ENCODE peak calls at places on chromosomes 11 and 22, in four cellular contexts. L is OCI-LY7, O is lung, P is neural crest cell. W is an unnamed sample.

GRCh38 chr11:100980156-100980555 is 149.5 kb downstream of the PGR start:
- DNase-seq in O (no peak), P (no peak), L (peak; percentile 5), W (no peak)

GRCh38 chr11:132464939-132465338 is 1067.4 kb downstream of the OPCML start:
- DNase-seq in O (no peak), P (no peak), L (no peak), W (no peak)

GRCh38 chr11:626475-627272 is at the start of gene SCT:
- DNase-seq in P (no peak), L (no peak), O (no peak), W (no peak)

GRCh38 chr11:113317297-113317696 is 2.9 kb downstream of the TTC12 start:
- DNase-seq in P (no peak), L (no peak), O (no peak), W (no peak)

GRCh38 chr22:48843640-48844039 is 984.0 kb downstream of the BRD1 start:
- DNase-seq in P (no peak), L (no peak), O (no peak), W (no peak)

GRCh38 chr22:49400866-49401598 is 426.6 kb downstream of the BRD1 start:
- DNase-seq in L (no peak), P (no peak), O (no peak), W (no peak)

GRCh38 chr11:43504316-43504950 is 145.7 kb downstream of the TTC17 start:
- DNase-seq in P (peak; percentile 16), O (no peak), L (peak; percentile 4), W (peak; percentile 24)

GRCh38 chr11:506238-506949 is 648 bp downstream of the RNH1 start:
- DNase-seq in L (peak; percentile 98), O (peak; percentile 97), P (peak; percentile 47), W (peak; percentile 83)

GRCh38 chr11:99316761-99317475 is 296.2 kb downstream of the CNTN5 start:
- DNase-seq in L (no peak), O (no peak), P (no peak), W (no peak)

GRCh38 chr22:26367402-26368245 is 61.4 kb upstream of the ASPHD2 start:
- DNase-seq in L (peak; percentile 76), O (no peak), P (peak; percentile 61), W (no peak)

GRCh38 chr11:66417000-66417399 is 3.8 kb upstream of the NPAS4 start:
- DNase-seq in L (no peak), O (no peak), P (no peak), W (no peak)

GRCh38 chr22:22937894-22938480 is 50.4 kb downstream of the IGLL5 start:
- DNase-seq in L (no peak), O (no peak), P (no peak), W (no peak)

GRCh38 chr22:38828191-38828590 is 15.6 kb downstream of the NPTXR start:
- DNase-seq in P (no peak), L (no peak), O (no peak), W (no peak)

GRCh38 chr11:2555376-2555775 is 110.6 kb downstream of the KCNQ1 start:
- DNase-seq in P (no peak), L (no peak), O (no peak), W (no peak)

GRCh38 chr22:42289671-42290269 is 19.3 kb upstream of the TCF20 start:
- DNase-seq in O (no peak), P (no peak), L (no peak), W (no peak)

GRCh38 chr11:128898580-128899344 is 7.6 kb downstream of the KCNJ5 start:
- DNase-seq in L (no peak), O (peak; percentile 63), P (no peak), W (no peak)

GRCh38 chr22:32501797-32502290 is 27.2 kb downstream of the FBXO7 start:
- DNase-seq in O (no peak), P (no peak), L (no peak), W (no peak)

GRCh38 chr11:95515379-95515778 is 274.2 kb downstream of the FAM76B start:
- DNase-seq in O (no peak), L (no peak), P (no peak), W (no peak)

DNA sequence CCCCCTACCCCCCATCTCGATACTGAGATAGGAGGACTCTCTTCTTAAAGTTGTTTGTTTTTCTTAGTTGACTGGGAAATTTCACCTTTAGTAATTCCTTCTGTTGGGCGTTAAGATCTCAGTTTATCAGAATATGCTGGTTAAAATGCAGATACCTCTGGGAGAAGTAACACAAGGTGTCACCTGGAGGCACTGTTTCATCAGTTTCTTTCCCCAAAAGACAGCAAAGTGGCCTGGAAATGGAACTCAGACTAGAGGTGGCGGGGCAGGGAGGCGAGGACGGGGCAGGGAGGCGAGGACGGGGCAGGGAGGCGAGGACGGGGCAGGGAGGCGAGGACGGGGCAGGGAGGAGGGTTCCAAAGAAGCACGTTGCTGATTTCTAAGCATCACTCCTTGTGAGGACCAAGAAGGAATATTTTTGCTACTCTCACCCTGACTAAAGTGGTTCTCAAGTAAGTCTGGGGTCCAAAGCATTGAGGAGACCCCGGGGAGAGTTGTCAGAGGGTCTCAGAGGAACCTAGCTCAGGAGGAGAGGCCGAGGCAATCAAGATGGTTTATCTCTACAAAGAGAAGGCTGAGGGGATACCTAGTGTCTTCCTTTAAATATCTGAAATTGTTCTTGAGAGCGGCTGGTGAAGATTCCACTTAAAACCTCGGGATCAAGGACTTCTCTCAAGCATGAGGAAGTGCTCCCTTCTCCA is 147.0 kb upstream of the B3GAT1 start:
- DNase-seq in O (no peak), L (no peak), P (no peak), W (no peak)
- TF ChIP-seq CTCF in O (no peak), L (no peak), P (no peak), W (no peak)

GRCh38 chr11:68889948-68890446 is 13.6 kb downstream of the MRPL21 start:
- DNase-seq in L (no peak), O (no peak), P (peak; percentile 24), W (no peak)
- TF ChIP-seq CTCF in L (peak; percentile 62), O (no peak), P (peak; percentile 57), W (peak; percentile 11)

GRCh38 chr11:36041988-36042606 is 98.2 kb downstream of the LDLRAD3 start:
- DNase-seq in P (no peak), L (no peak), O (no peak), W (no peak)

GRCh38 chr11:36048496-36049247 is 104.8 kb downstream of the LDLRAD3 start:
- DNase-seq in O (no peak), P (no peak), L (no peak), W (no peak)

GRCh38 chr11:36044636-36045035 is 100.8 kb downstream of the LDLRAD3 start:
- DNase-seq in P (no peak), L (no peak), O (no peak), W (no peak)
- TF ChIP-seq CTCF in P (no peak), L (no peak), O (no peak), W (no peak)

GRCh38 chr11:15650105-15650938 is 535.6 kb downstream of the INSC start:
- DNase-seq in P (peak; percentile 100), O (peak; percentile 90), L (peak; percentile 81), W (peak; percentile 44)
- TF ChIP-seq CTCF in P (peak; percentile 98), O (peak; percentile 94), L (peak; percentile 78), W (peak; percentile 90)

DNA sequence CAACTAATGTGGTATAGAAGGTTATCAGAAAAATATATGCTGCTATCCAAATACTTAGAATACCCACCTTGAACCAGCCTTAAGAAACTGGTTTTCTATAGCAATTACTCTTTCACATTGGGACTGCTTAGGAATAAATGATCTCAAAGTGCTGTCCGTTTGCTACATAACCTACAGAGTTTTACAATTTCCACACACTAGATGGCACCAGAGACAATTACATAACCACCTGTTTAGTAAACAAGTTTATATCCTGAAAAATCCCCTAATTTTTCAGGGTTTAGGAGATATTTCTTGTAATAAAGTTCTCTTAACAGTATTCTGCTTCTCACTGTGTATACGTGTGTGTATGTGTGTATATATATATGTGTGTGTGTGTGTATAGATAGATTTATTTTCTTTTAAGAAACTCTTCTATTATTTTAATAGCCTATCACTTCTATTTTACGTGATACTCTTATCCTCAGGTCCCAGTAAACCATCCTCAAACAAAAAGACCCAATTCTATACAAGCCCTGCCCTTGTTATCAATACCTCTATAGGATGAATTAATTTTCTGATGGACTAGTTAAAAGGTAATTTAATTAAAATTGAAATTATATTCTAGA is 6.7 kb upstream of the OR5I1 start:
- DNase-seq in P (no peak), L (peak; percentile 32), O (no peak), W (no peak)
- TF ChIP-seq CTCF in P (peak; percentile 82), L (peak; percentile 83), O (no peak), W (peak; percentile 65)

GRCh38 chr11:70944636-70945035 is 307.7 kb downstream of the SHANK2 start:
- DNase-seq in P (no peak), O (no peak), L (no peak), W (no peak)
- TF ChIP-seq CTCF in P (peak; percentile 43), O (no peak), L (peak; percentile 45), W (no peak)

DNA sequence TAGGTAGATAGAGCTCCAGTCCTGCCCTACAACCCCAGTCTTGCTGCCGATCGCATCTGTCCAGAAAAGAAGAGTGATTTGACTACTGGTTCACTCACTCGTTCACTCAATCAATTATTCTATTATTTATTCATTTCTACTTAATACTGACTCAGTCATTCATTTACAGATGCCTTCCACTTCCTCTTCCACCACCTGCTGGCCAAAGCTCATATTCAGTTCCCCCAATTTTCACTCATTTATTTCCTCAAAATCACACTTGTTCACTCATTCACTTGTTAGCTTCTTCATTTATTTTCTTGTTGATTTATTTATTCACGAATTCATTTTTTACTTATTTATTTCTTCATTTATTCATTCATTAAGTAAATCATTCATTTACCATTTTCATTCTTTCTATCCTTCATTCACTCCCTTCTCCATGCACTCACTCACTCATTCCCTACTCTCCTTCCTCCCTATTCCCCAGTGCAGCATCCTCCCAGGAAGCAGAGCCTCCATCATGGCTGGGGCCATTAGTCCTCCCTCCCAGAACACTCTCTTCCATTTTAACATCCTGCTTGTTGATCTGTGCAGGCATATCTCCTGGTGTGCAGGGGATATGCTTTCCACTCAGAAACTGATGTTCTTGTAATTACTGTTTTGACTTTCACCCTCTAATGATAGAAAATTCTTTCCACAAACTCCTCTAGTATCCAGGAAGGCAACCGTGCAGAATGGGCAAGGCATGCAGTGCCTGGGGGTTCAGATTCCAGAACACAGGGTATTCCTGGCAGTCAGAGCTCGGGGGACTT is 281.0 kb downstream of the TENM4 start:
- DNase-seq in O (no peak), P (no peak), L (no peak), W (no peak)
- TF ChIP-seq CTCF in O (no peak), P (peak; percentile 50), L (peak; percentile 32), W (peak; percentile 15)

GRCh38 chr11:8682219-8683114 is at the start of the genes RPL27A and TRIM66:
- DNase-seq in O (peak; percentile 99), L (peak; percentile 97), P (peak; percentile 99), W (peak; percentile 54)
- TF ChIP-seq CTCF in O (no peak), L (no peak), P (peak; percentile 34), W (no peak)

DNA sequence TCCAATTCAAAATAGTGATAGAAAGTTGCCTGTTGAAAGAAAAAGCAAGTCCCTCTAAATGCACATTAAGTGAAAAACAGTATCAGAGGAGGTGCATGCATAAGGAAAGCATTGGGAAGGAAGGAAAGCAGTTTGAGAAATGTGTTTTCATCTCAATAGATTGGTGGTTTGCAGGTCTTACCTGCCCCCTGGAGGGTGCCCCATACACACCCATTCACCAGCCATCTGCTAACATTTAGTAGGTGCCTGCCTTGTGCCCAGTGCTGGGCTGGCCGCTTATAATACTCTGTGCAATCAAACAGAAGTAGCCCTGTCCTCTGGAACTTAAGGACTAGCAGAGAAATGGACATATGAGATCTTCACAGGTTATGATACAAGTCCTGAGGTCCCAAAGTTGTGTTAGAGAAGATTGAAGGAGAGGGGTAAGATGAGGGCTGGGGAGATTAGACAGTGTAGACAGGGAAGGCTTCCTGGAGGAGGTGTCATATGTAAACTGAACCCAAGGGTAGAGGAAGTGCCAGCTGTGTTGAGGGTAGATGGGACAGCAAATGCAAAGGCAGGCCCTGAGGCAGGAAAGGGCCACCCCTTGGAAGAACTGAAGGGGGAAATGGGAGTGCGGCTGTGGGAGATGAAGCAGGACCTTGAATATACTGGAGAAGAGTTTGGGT is 184.2 kb downstream of the MN1 start:
- DNase-seq in L (no peak), O (no peak), P (no peak), W (no peak)
- TF ChIP-seq CTCF in L (peak; percentile 60), O (no peak), P (peak; percentile 19), W (no peak)

GRCh38 chr11:41534861-41535260 is 75.4 kb upstream of the LRRC4C start:
- DNase-seq in O (no peak), L (no peak), P (no peak), W (no peak)
- TF ChIP-seq CTCF in O (no peak), L (no peak), P (no peak), W (no peak)

W was measured in D721Med.